ENCODE peak calls at places on chromosome 5, in seven cellular contexts. O, A, D, M, Z, F and N are unnamed samples.

GRCh38 chr5:125152036-125152435 is 405.6 kb upstream of the ZNF608 start:
- DNase-seq in A (no peak), Z (no peak), D (no peak), O (no peak), F (no peak), M (no peak), N (no peak)

GRCh38 chr5:160539431-160539830 is 117.8 kb downstream of the PTTG1 start:
- DNase-seq in F (no peak), Z (no peak), M (no peak), O (no peak), A (no peak), D (no peak), N (no peak)

GRCh38 chr5:107203231-107203630 is 467.5 kb downstream of the EFNA5 start:
- DNase-seq in F (no peak), O (no peak), D (no peak), M (no peak), Z (no peak), A (no peak), N (no peak)

GRCh38 chr5:33067291-33067690 is 356.2 kb downstream of the NPR3 start:
- DNase-seq in D (no peak), M (no peak), F (no peak), O (no peak), Z (no peak), A (no peak), N (no peak)

GRCh38 chr5:172602712-172603289 is 38.3 kb upstream of the NEURL1B start:
- DNase-seq in F (no peak), O (no peak), Z (no peak), A (no peak), D (no peak), M (no peak), N (no peak)

GRCh38 chr5:68353624-68354023 is 138.1 kb downstream of the PIK3R1 start:
- DNase-seq in M (no peak), D (peak), O (no peak), F (no peak), A (no peak), Z (no peak), N (no peak)

GRCh38 chr5:38994329-38994927 is 79.8 kb downstream of the RICTOR start:
- DNase-seq in M (peak), D (peak), O (no peak), Z (no peak), F (peak), A (no peak), N (no peak)

GRCh38 chr5:130541617-130542221 is 623.3 kb downstream of the HINT1 start:
- DNase-seq in A (no peak), O (no peak), M (no peak), Z (no peak), F (no peak), D (peak), N (no peak)

GRCh38 chr5:161314033-161314432 is 232.5 kb downstream of the GABRB2 start:
- DNase-seq in F (no peak), A (no peak), M (no peak), Z (no peak), O (no peak), D (no peak), N (no peak)

GRCh38 chr5:115599502-115599901 is 2.8 kb downstream of the TICAM2 start:
- DNase-seq in M (no peak), O (no peak), F (no peak), A (no peak), Z (no peak), D (peak), N (no peak)

GRCh38 chr5:33409435-33410146 is 31.2 kb upstream of the TARS1 start:
- DNase-seq in O (no peak), F (peak), D (peak), M (no peak), Z (no peak), A (no peak), N (no peak)

GRCh38 chr5:114387433-114387832 is 25.6 kb downstream of the KCNN2 start:
- DNase-seq in D (no peak), M (no peak), A (no peak), F (no peak), O (no peak), Z (peak), N (no peak)

GRCh38 chr5:87418506-87418905 is 5.8 kb upstream of the CCNH start:
- DNase-seq in F (no peak), Z (no peak), D (no peak), M (no peak), O (no peak), A (no peak), N (no peak)

GRCh38 chr5:160463775-160464465 is 42.3 kb downstream of the PTTG1 start:
- DNase-seq in F (no peak), D (peak), Z (peak), O (no peak), M (no peak), A (no peak), N (no peak)

GRCh38 chr5:67115238-67115637 is 81.4 kb downstream of the CD180 start:
- DNase-seq in F (no peak), M (peak), A (no peak), Z (no peak), O (no peak), D (no peak), N (no peak)

GRCh38 chr5:133894143-133894542 is 74.3 kb downstream of the C5orf15 start:
- DNase-seq in A (no peak), Z (no peak), F (no peak), D (no peak), M (no peak), O (no peak), N (no peak)

GRCh38 chr5:10555134-10555733 is 8.6 kb upstream of the ANKRD33B start:
- DNase-seq in F (no peak), Z (peak), A (no peak), M (peak), O (no peak), D (peak), N (no peak)

GRCh38 chr5:154603978-154604679 is 126.1 kb upstream of the HAND1 start:
- DNase-seq in M (no peak), Z (no peak), F (peak), O (no peak), D (peak), A (no peak), N (no peak)

GRCh38 chr5:170907758-170908157 is 45.9 kb downstream of the RANBP17 start:
- DNase-seq in O (no peak), A (no peak), Z (no peak), F (no peak), D (peak), M (no peak), N (no peak)

GRCh38 chr5:137656558-137656957 is 79.3 kb downstream of the KLHL3 start:
- DNase-seq in A (no peak), D (no peak), O (no peak), F (no peak), M (no peak), Z (no peak), N (no peak)

GRCh38 chr5:68418230-68418629 is 202.7 kb downstream of the PIK3R1 start:
- DNase-seq in D (peak), M (no peak), O (no peak), F (no peak), A (no peak), Z (no peak), N (no peak)

GRCh38 chr5:150444770-150445169 is 4.8 kb downstream of the RPS14 start:
- DNase-seq in M (no peak), A (no peak), D (no peak), O (no peak), Z (no peak), F (no peak), N (no peak)

GRCh38 chr5:10192309-10192708 is 57.4 kb downstream of the ATPSCKMT start:
- DNase-seq in D (peak), F (no peak), A (no peak), Z (peak), M (no peak), O (no peak), N (no peak)

GRCh38 chr5:180027449-180028089 is 44.0 kb downstream of the RNF130 start:
- DNase-seq in M (no peak), F (no peak), Z (no peak), O (no peak), A (no peak), D (no peak), N (no peak)

GRCh38 chr5:110651507-110651906 is 75.0 kb downstream of the TMEM232 start:
- DNase-seq in O (no peak), D (peak), A (no peak), M (no peak), Z (no peak), F (no peak), N (no peak)

GRCh38 chr5:151602806-151603205 is 11.7 kb upstream of the FAT2 start:
- DNase-seq in A (no peak), Z (no peak), D (peak), F (no peak), O (no peak), M (no peak), N (no peak)

GRCh38 chr5:169424956-169425318 is 124.0 kb upstream of the SLIT3 start:
- DNase-seq in M (no peak), D (no peak), Z (no peak), A (no peak), F (no peak), O (no peak), N (no peak)

GRCh38 chr5:45796959-45797553 is 100.9 kb upstream of the HCN1 start:
- DNase-seq in O (no peak), A (no peak), M (peak), F (no peak), Z (no peak), D (no peak), N (no peak)